ENCODE peak calls at places on chromosomes 11 and 22, in four cellular contexts. R, D, V and S are unnamed samples.

GRCh38 chr11:198236-198806 is 5.4 kb downstream of the SCGB1C1 start:
- DNase-seq in V (no peak), D (no peak), R (no peak), S (no peak)

GRCh38 chr22:47822459-47822858 is 1060.0 kb downstream of the TBC1D22A start:
- DNase-seq in R (no peak), V (no peak), D (no peak), S (no peak)

GRCh38 chr11:54944211-54944610 is 237.6 kb downstream of the OR4A5 start:
- DNase-seq in V (no peak), D (no peak), R (no peak), S (no peak)

GRCh38 chr11:64842851-64843841 is 1.3 kb downstream of the CDC42BPG start:
- DNase-seq in R (peak), D (no peak), V (peak), S (no peak)

GRCh38 chr11:72375241-72375640 is 59.1 kb downstream of the CLPB start:
- DNase-seq in D (no peak), R (no peak), V (no peak), S (no peak)

GRCh38 chr22:30714062-30714461 is 19.4 kb downstream of the OSBP2 start:
- DNase-seq in R (no peak), D (no peak), V (no peak), S (no peak)

GRCh38 chr11:114318361-114318760 is 22.2 kb downstream of the NNMT start:
- DNase-seq in D (peak), V (no peak), R (no peak), S (no peak)

GRCh38 chr11:116647305-116648080 is 125.3 kb downstream of the BUD13 start:
- DNase-seq in V (no peak), D (no peak), R (no peak), S (no peak)

GRCh38 chr11:27281740-27282139 is 81.3 kb downstream of the CCDC34 start:
- DNase-seq in R (no peak), D (no peak), V (no peak), S (no peak)

GRCh38 chr22:44814266-44815098 is 62.1 kb downstream of the ARHGAP8 start:
- DNase-seq in D (no peak), R (no peak), V (no peak), S (no peak)

GRCh38 chr11:106468091-106468490 is 390.6 kb downstream of the AASDHPPT start:
- DNase-seq in V (no peak), D (peak), R (no peak), S (no peak)

GRCh38 chr11:34548278-34548677 is 34.7 kb upstream of the ELF5 start:
- DNase-seq in V (no peak), D (no peak), R (no peak), S (no peak)

GRCh38 chr22:39686776-39687525 is 116.4 kb downstream of the CACNA1I start:
- DNase-seq in V (no peak), D (no peak), R (no peak), S (no peak)

GRCh38 chr22:41197808-41198585 is 7.1 kb upstream of the L3MBTL2 start:
- DNase-seq in D (peak), R (peak), V (peak), S (peak)

GRCh38 chr22:47474464-47474863 is 712.0 kb downstream of the TBC1D22A start:
- DNase-seq in R (no peak), V (no peak), D (no peak), S (peak)

GRCh38 chr11:66187453-66187852 is 81.0 kb upstream of the RAB1B start:
- DNase-seq in R (no peak), D (no peak), V (no peak), S (no peak)

GRCh38 chr11:119728651-119729580 is at the start of gene NECTIN1:
- DNase-seq in D (peak), V (peak), R (peak), S (peak)

GRCh38 chr11:119727523-119728081 is 1.4 kb downstream of the NECTIN1 start:
- DNase-seq in R (peak), V (peak), D (no peak), S (peak)

GRCh38 chr11:119726585-119727522 is 2.1 kb downstream of the NECTIN1 start:
- DNase-seq in V (no peak), D (no peak), R (no peak), S (no peak)

GRCh38 chr11:119729581-119730346 is 764 bp upstream of the NECTIN1 start:
- DNase-seq in D (peak), R (no peak), V (peak), S (no peak)

GRCh38 chr11:119728226-119728626 is 774 bp downstream of the NECTIN1 start:
- DNase-seq in D (peak), R (no peak), V (peak), S (peak)
- TF ChIP-seq MAX in D (no peak), R (no peak), V (no peak), S (no peak)

GRCh38 chr11:74672956-74673895 is 58.0 kb downstream of the CHRDL2 start:
- DNase-seq in R (no peak), V (peak), D (peak), S (peak)
- TF ChIP-seq MYC in R (no peak), V (peak), D (no peak), S (no peak)

GRCh38 chr11:134510171-134510570 is 98.1 kb upstream of the B3GAT1 start:
- DNase-seq in D (no peak), V (no peak), R (no peak), S (no peak)
- TF ChIP-seq MAX in D (no peak), V (no peak), R (no peak), S (no peak)

DNA sequence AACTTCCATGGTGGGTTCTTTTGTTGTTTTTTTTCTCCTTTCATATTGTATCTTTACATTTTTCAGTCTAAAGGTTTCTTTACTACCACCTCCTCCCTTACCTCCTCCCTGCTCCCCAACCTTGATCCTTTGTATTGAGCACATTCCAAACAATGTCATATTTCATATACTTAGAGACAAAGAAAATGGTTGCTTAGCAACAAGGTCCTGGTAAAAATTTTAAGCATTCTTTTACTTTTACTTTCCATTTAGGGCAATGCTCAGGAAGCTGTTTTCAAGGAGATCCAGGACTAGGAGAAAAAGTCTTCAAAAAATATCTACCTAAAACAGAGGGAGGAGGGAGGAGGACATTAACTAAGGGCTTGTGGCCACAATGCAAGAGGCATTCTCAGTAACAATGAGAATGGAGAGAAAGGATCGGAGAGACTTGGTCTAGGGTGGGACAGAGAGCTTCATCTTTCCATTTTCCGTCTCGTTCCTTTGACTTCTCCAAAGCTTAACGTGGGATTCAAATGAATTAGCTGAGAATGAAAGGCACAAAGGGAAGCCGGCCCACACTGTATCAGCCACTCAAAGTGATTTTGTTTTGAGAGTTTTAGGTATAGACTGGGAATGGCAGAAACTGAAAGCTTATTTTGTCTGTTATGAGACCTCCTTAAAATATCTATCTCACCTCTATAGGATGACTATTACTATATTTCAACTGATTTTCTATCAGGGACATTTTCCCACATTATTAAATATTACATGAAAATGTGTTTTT is 455.8 kb downstream of the RAB38 start:
- DNase-seq in D (no peak), R (no peak), V (no peak), S (no peak)
- TF ChIP-seq MYC in D (no peak), R (no peak), V (no peak), S (no peak)

GRCh38 chr11:95556342-95557151 is 233.0 kb downstream of the FAM76B start:
- DNase-seq in R (no peak), D (no peak), V (no peak), S (no peak)
- TF ChIP-seq MAX in R (no peak), D (no peak), V (no peak), S (no peak)